ENCODE peak calls at places on chromosomes 4 and X, in eight cellular contexts. K, Y, Q, T, E, U, X and R are unnamed samples. For H3K36me3, the result is how much of the 10 kb centered on the place peaks cover.

GRCh38 chr4:121307441-121308327 is 73.1 kb downstream of the QRFPR start:
- DNase-seq in K (no peak), Y (no peak), Q (no peak), T (no peak), E (peak), U (no peak), X (peak), R (no peak)

GRCh38 chrX:133994576-133994975 is 9.2 kb upstream of the GPC3 start:
- DNase-seq in K (no peak), Y (no peak), Q (no peak), T (no peak), E (no peak), U (no peak), X (no peak), R (no peak)

GRCh38 chrX:74613350-74614192 is 853 bp downstream of the RLIM start:
- DNase-seq in K (no peak), Y (no peak), Q (no peak), T (no peak), E (peak), U (no peak), X (no peak), R (no peak)

GRCh38 chrX:115948018-115948923 is 222.3 kb upstream of the AGTR2 start:
- DNase-seq in K (no peak), Y (no peak), Q (no peak), T (no peak), E (no peak), U (no peak), X (no peak), R (no peak)

GRCh38 chrX:108439434-108439883 is at the start of gene COL4A5:
- DNase-seq in K (no peak), Y (peak), Q (peak), T (peak), E (peak), U (peak), X (peak), R (peak)

GRCh38 chr4:16142598-16143295 is 58.9 kb upstream of the PROM1 start:
- DNase-seq in K (no peak), Y (no peak), Q (no peak), T (no peak), E (no peak), U (no peak), X (no peak), R (no peak)

GRCh38 chr4:2927016-2927695 is 36.0 kb downstream of the NOP14 start:
- DNase-seq in K (peak), Y (no peak), Q (peak), T (no peak), E (no peak), U (peak), X (no peak), R (peak)

GRCh38 chrX:122363112-122363511 is 821.0 kb upstream of the GRIA3 start:
- DNase-seq in K (no peak), Y (no peak), Q (no peak), T (no peak), E (no peak), U (no peak), X (no peak), R (no peak)

GRCh38 chrX:19334945-19335626 is 8.6 kb upstream of the PDHA1 start:
- DNase-seq in K (no peak), Y (no peak), Q (no peak), T (no peak), E (no peak), U (peak), X (peak), R (no peak)

GRCh38 chr4:8704632-8705031 is 112.1 kb downstream of the CPZ start:
- DNase-seq in K (no peak), Y (no peak), Q (peak), T (peak), E (no peak), U (peak), X (no peak), R (peak)

GRCh38 chrX:139738581-139738980 is 30.6 kb upstream of the MCF2 start:
- DNase-seq in K (no peak), Y (no peak), Q (no peak), T (no peak), E (no peak), U (no peak), X (no peak), R (no peak)

GRCh38 chr4:120718979-120719566 is 203.5 kb downstream of the PRDM5 start:
- DNase-seq in K (no peak), Y (peak), Q (no peak), T (no peak), E (peak), U (no peak), X (peak), R (no peak)

DNA sequence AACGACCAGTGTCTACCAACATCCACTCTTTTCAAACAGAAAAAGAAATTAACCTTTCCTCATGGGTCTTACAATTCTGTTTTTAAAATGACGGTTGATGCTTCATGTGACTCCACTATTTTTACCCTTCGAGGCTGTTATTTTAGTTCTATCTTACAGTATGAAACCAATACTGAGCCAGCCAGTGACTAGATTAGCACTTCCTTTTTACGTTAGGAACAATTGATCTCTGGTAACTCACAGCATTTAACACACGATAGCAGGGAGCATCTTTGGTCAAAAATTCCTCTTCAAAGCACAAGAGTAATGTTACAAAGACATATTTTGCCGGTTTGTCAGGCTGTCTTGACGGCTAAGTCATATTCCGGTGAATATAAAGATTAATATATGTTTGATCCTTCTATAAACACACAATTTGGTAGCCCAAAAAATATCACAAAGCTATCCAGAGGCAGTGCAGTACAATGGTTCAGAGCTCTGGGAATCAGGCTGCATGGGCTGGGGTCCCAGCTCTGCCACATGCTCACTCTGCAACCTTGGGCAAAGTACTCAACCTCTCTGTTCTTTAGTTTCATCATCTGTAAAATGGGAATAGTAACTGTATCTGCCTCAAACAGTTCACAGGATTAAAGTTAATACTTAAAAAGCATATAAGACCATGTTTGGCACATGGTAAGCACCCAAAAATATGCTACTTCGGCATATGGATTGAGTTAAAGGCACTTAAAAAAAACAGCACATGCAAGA is 62.9 kb upstream of the TXK start:
- DNase-seq in K (no peak), Y (no peak), Q (no peak), T (no peak), E (no peak), U (no peak), X (no peak), R (no peak)
- TF ChIP-seq POLR2A in K (no peak), Y (no peak), Q (no peak), T (no peak), E (no peak), U (no peak), X (no peak), R (no peak)

GRCh38 chr4:162056947-162057346 is 106.9 kb downstream of the FSTL5 start:
- DNase-seq in K (no peak), Y (peak), Q (no peak), T (no peak), E (no peak), U (no peak), X (no peak), R (no peak)
- H3K36me3 ChIP-seq in K (under half), Y (under half), Q (under half), T (under half), E (under half), U (under half), X (under half), R (under half)

DNA sequence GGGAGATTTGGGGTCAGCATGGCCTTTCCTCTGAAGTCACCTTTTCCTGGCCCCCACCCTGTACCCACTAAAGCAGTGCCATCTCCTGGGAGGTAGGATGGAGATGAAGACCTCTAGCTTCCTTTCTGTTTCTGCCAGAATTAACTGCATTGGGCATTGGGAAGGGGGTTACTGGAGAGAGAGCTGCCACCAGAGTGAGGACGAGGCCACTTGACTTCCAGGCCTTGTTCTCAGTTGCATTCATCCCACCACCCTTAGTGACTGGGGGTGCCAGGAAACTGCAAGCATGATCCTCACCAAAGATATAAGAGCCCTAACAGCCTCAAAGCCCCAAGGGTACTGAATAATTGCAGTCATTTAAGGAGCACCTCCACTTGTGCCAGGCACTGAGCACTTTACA is 15.8 kb downstream of the SASH3 start:
- DNase-seq in K (no peak), Y (no peak), Q (no peak), T (no peak), E (no peak), U (no peak), X (no peak), R (no peak)
- TF ChIP-seq POLR2A in K (no peak), Y (no peak), Q (no peak), T (no peak), E (no peak), U (no peak), X (no peak), R (no peak)

GRCh38 chr4:183287309-183287659 is 32.8 kb downstream of the CLDN22 start:
- DNase-seq in K (no peak), Y (no peak), Q (no peak), T (no peak), E (no peak), U (no peak), X (no peak), R (no peak)

GRCh38 chr4:183285886-183286285 is 34.2 kb downstream of the CLDN22 start:
- DNase-seq in K (no peak), Y (no peak), Q (no peak), T (no peak), E (no peak), U (no peak), X (no peak), R (no peak)

GRCh38 chr4:183284965-183285364 is 35.1 kb downstream of the CLDN22 start:
- DNase-seq in K (no peak), Y (no peak), Q (no peak), T (no peak), E (peak), U (no peak), X (no peak), R (no peak)

GRCh38 chr4:183286590-183287308 is 33.3 kb downstream of the CLDN22 start:
- DNase-seq in K (no peak), Y (no peak), Q (no peak), T (no peak), E (no peak), U (no peak), X (no peak), R (no peak)

DNA sequence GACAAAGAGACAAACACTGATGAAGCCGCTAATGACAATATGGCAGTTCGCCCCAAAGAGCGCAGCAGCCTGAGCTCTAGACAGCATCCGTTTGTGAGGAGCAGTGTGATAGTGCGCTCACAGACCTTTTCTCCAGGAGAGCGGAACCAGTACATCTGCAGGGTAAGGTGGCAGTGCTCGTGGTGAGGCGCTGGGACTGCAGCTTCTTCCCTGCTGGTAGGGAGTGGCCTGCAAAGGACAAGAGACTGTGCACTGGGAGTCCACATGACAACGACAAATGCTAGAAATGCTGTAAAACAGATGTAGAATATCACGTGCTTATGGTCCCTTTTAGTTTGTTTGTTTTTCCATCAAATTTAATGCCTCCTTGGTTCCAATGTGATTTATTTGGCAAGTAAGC is 35.8 kb downstream of the CLDN22 start:
- DNase-seq in K (no peak), Y (no peak), Q (no peak), T (no peak), E (no peak), U (no peak), X (no peak), R (no peak)
- H3K36me3 ChIP-seq in K (under half), Y (under half), Q (under half), T (under half), E (under half), U (under half), X (under half), R (under half)